ENCODE peak calls at places on chromosomes 7 and 10, in eight cellular contexts. One of them, this sample, is unnamed.

GRCh38 chr7:135253851-135254815 is 20.5 kb downstream of the STRA8 start:
- ATAC-seq in stimulated activated effector memory CD8-positive, alpha-beta T cell treated with anti-CD3 and anti-CD28 coated beads, Interleukin-12 subunit alpha, Interleukin-12 subunit beta, amount 100 ng/mL, for 72 hours: no peak
- ATAC-seq in activated CD8-positive, alpha-beta T cell treated with anti-CD3 and anti-CD28 coated beads, Interleukin-2, amount 10 ng/mL, durations not matched to agents 7 days and 5 days: no peak
- ATAC-seq in HepG2: peak; percentile 76
- ATAC-seq in left lung: peak; percentile 92
- ATAC-seq in left colon: peak; percentile 58
- ATAC-seq in effector memory CD8-positive, alpha-beta T cell: no peak
- ATAC-seq in natural killer cell: no peak
- ATAC-seq in this sample: no peak

GRCh38 chr7:25427721-25428120 is 199.4 kb upstream of the NPVF start:
- ATAC-seq in effector memory CD8-positive, alpha-beta T cell: no peak
- ATAC-seq in activated CD8-positive, alpha-beta T cell treated with anti-CD3 and anti-CD28 coated beads, Interleukin-2, amount 10 ng/mL, durations not matched to agents 7 days and 5 days: no peak
- ATAC-seq in stimulated activated effector memory CD8-positive, alpha-beta T cell treated with anti-CD3 and anti-CD28 coated beads, Interleukin-12 subunit alpha, Interleukin-12 subunit beta, amount 100 ng/mL, for 72 hours: no peak
- ATAC-seq in HepG2: no peak
- ATAC-seq in natural killer cell: no peak
- ATAC-seq in left lung: no peak
- ATAC-seq in left colon: no peak
- ATAC-seq in this sample: no peak

GRCh38 chr10:21468086-21468485 is 57.4 kb downstream of the SKIDA1 start:
- ATAC-seq in natural killer cell: no peak
- ATAC-seq in stimulated activated effector memory CD8-positive, alpha-beta T cell treated with anti-CD3 and anti-CD28 coated beads, Interleukin-12 subunit alpha, Interleukin-12 subunit beta, amount 100 ng/mL, for 72 hours: peak; percentile 45
- ATAC-seq in left colon: no peak
- ATAC-seq in left lung: no peak
- ATAC-seq in activated CD8-positive, alpha-beta T cell treated with anti-CD3 and anti-CD28 coated beads, Interleukin-2, amount 10 ng/mL, durations not matched to agents 7 days and 5 days: no peak
- ATAC-seq in HepG2: peak; percentile 56
- ATAC-seq in effector memory CD8-positive, alpha-beta T cell: no peak
- ATAC-seq in this sample: no peak

GRCh38 chr7:48112431-48113165 is 23.5 kb downstream of the UPP1 start:
- ATAC-seq in stimulated activated effector memory CD8-positive, alpha-beta T cell treated with anti-CD3 and anti-CD28 coated beads, Interleukin-12 subunit alpha, Interleukin-12 subunit beta, amount 100 ng/mL, for 72 hours: no peak
- ATAC-seq in natural killer cell: no peak
- ATAC-seq in left colon: no peak
- ATAC-seq in left lung: no peak
- ATAC-seq in effector memory CD8-positive, alpha-beta T cell: no peak
- ATAC-seq in activated CD8-positive, alpha-beta T cell treated with anti-CD3 and anti-CD28 coated beads, Interleukin-2, amount 10 ng/mL, durations not matched to agents 7 days and 5 days: no peak
- ATAC-seq in HepG2: no peak
- ATAC-seq in this sample: no peak

GRCh38 chr10:75375828-75376227 is 25.7 kb downstream of the ZNF503 start:
- ATAC-seq in effector memory CD8-positive, alpha-beta T cell: no peak
- ATAC-seq in stimulated activated effector memory CD8-positive, alpha-beta T cell treated with anti-CD3 and anti-CD28 coated beads, Interleukin-12 subunit alpha, Interleukin-12 subunit beta, amount 100 ng/mL, for 72 hours: no peak
- ATAC-seq in left lung: peak; percentile 75
- ATAC-seq in natural killer cell: no peak
- ATAC-seq in activated CD8-positive, alpha-beta T cell treated with anti-CD3 and anti-CD28 coated beads, Interleukin-2, amount 10 ng/mL, durations not matched to agents 7 days and 5 days: no peak
- ATAC-seq in left colon: peak; percentile 34
- ATAC-seq in HepG2: peak; percentile 38
- ATAC-seq in this sample: no peak

GRCh38 chr10:13724484-13724883 is 137.7 kb downstream of the PRPF18 start:
- ATAC-seq in left colon: no peak
- ATAC-seq in activated CD8-positive, alpha-beta T cell treated with anti-CD3 and anti-CD28 coated beads, Interleukin-2, amount 10 ng/mL, durations not matched to agents 7 days and 5 days: no peak
- ATAC-seq in stimulated activated effector memory CD8-positive, alpha-beta T cell treated with anti-CD3 and anti-CD28 coated beads, Interleukin-12 subunit alpha, Interleukin-12 subunit beta, amount 100 ng/mL, for 72 hours: no peak
- ATAC-seq in effector memory CD8-positive, alpha-beta T cell: no peak
- ATAC-seq in left lung: no peak
- ATAC-seq in natural killer cell: no peak
- ATAC-seq in HepG2: no peak
- ATAC-seq in this sample: no peak

GRCh38 chr10:24115403-24115802 is 93.5 kb upstream of the KIAA1217 start:
- ATAC-seq in left colon: no peak
- ATAC-seq in HepG2: no peak
- ATAC-seq in natural killer cell: no peak
- ATAC-seq in left lung: peak; percentile 17
- ATAC-seq in activated CD8-positive, alpha-beta T cell treated with anti-CD3 and anti-CD28 coated beads, Interleukin-2, amount 10 ng/mL, durations not matched to agents 7 days and 5 days: no peak
- ATAC-seq in effector memory CD8-positive, alpha-beta T cell: no peak
- ATAC-seq in stimulated activated effector memory CD8-positive, alpha-beta T cell treated with anti-CD3 and anti-CD28 coated beads, Interleukin-12 subunit alpha, Interleukin-12 subunit beta, amount 100 ng/mL, for 72 hours: no peak
- ATAC-seq in this sample: no peak

GRCh38 chr10:43823237-43823605 is 174.5 kb upstream of the ZNF32 start:
- ATAC-seq in effector memory CD8-positive, alpha-beta T cell: no peak
- ATAC-seq in activated CD8-positive, alpha-beta T cell treated with anti-CD3 and anti-CD28 coated beads, Interleukin-2, amount 10 ng/mL, durations not matched to agents 7 days and 5 days: no peak
- ATAC-seq in HepG2: no peak
- ATAC-seq in natural killer cell: no peak
- ATAC-seq in left colon: no peak
- ATAC-seq in stimulated activated effector memory CD8-positive, alpha-beta T cell treated with anti-CD3 and anti-CD28 coated beads, Interleukin-12 subunit alpha, Interleukin-12 subunit beta, amount 100 ng/mL, for 72 hours: no peak
- ATAC-seq in left lung: no peak
- ATAC-seq in this sample: no peak

GRCh38 chr10:125955766-125956165 is 59.4 kb downstream of the FANK1 start:
- ATAC-seq in left lung: no peak
- ATAC-seq in activated CD8-positive, alpha-beta T cell treated with anti-CD3 and anti-CD28 coated beads, Interleukin-2, amount 10 ng/mL, durations not matched to agents 7 days and 5 days: no peak
- ATAC-seq in stimulated activated effector memory CD8-positive, alpha-beta T cell treated with anti-CD3 and anti-CD28 coated beads, Interleukin-12 subunit alpha, Interleukin-12 subunit beta, amount 100 ng/mL, for 72 hours: no peak
- ATAC-seq in effector memory CD8-positive, alpha-beta T cell: no peak
- ATAC-seq in natural killer cell: no peak
- ATAC-seq in left colon: no peak
- ATAC-seq in HepG2: no peak
- ATAC-seq in this sample: no peak

GRCh38 chr7:73758581-73759138 is 11.4 kb downstream of the CLDN3 start:
- ATAC-seq in stimulated activated effector memory CD8-positive, alpha-beta T cell treated with anti-CD3 and anti-CD28 coated beads, Interleukin-12 subunit alpha, Interleukin-12 subunit beta, amount 100 ng/mL, for 72 hours: no peak
- ATAC-seq in natural killer cell: no peak
- ATAC-seq in HepG2: peak; percentile 26
- ATAC-seq in left colon: peak; percentile 93
- ATAC-seq in effector memory CD8-positive, alpha-beta T cell: no peak
- ATAC-seq in left lung: no peak
- ATAC-seq in activated CD8-positive, alpha-beta T cell treated with anti-CD3 and anti-CD28 coated beads, Interleukin-2, amount 10 ng/mL, durations not matched to agents 7 days and 5 days: no peak
- ATAC-seq in this sample: no peak

GRCh38 chr7:139041378-139042053 is 5.7 kb upstream of the ZC3HAV1L start:
- ATAC-seq in HepG2: peak; percentile 41
- ATAC-seq in activated CD8-positive, alpha-beta T cell treated with anti-CD3 and anti-CD28 coated beads, Interleukin-2, amount 10 ng/mL, durations not matched to agents 7 days and 5 days: no peak
- ATAC-seq in left colon: peak; percentile 85
- ATAC-seq in natural killer cell: no peak
- ATAC-seq in stimulated activated effector memory CD8-positive, alpha-beta T cell treated with anti-CD3 and anti-CD28 coated beads, Interleukin-12 subunit alpha, Interleukin-12 subunit beta, amount 100 ng/mL, for 72 hours: peak; percentile 36
- ATAC-seq in left lung: peak; percentile 45
- ATAC-seq in effector memory CD8-positive, alpha-beta T cell: no peak
- ATAC-seq in this sample: peak; percentile 48

This sample was measured in activated T-helper 17 cell treated with anti-CD3 and anti-CD28 coated beads, Interleukin-2, amount 50 U/mL, for 72 hours.